ENCODE peak calls at places on chromosomes 16 and 17, in five cellular contexts. A is transverse colon, U is left lung, V is left ventricle myocardium inferior, I is heart right ventricle. S is an unnamed sample.

GRCh38 chr16:78461496-78461938 is 362.1 kb downstream of the WWOX start:
- DNase-seq in A (peak; percentile 41), U (no peak), V (no peak), I (no peak), S (no peak)

GRCh38 chr16:56848955-56849689 is 15.9 kb upstream of the SLC12A3 start:
- DNase-seq in A (no peak), U (no peak), V (no peak), I (no peak), S (no peak)

GRCh38 chr17:1076299-1076981 is 79.5 kb downstream of the TIMM22 start:
- DNase-seq in A (no peak), U (peak; percentile 69), V (no peak), I (no peak), S (no peak)

GRCh38 chr16:59634951-59635350 is 900.8 kb upstream of the GOT2 start:
- DNase-seq in A (no peak), U (no peak), V (no peak), I (no peak), S (no peak)

GRCh38 chr16:26070595-26071170 is 378.9 kb downstream of the HS3ST4 start:
- DNase-seq in A (no peak), U (no peak), V (no peak), I (no peak), S (no peak)

GRCh38 chr17:17106716-17107115 is 64.5 kb downstream of the MPRIP start:
- DNase-seq in A (no peak), U (no peak), V (peak; percentile 11), I (no peak), S (no peak)

GRCh38 chr16:4749700-4750257 is 15.4 kb downstream of the DNAAF8 start:
- DNase-seq in A (no peak), U (peak; percentile 70), V (no peak), I (no peak), S (no peak)

GRCh38 chr16:82414476-82414875 is 212.3 kb upstream of the CDH13 start:
- DNase-seq in A (no peak), U (no peak), V (no peak), I (no peak), S (no peak)

GRCh38 chr17:79420318-79421243 is 190.3 kb downstream of the RBFOX3 start:
- DNase-seq in A (no peak), U (no peak), V (no peak), I (no peak), S (no peak)

GRCh38 chr16:7344806-7345416 is 12.3 kb downstream of the RBFOX1 start:
- DNase-seq in A (no peak), U (no peak), V (peak; percentile 30), I (no peak), S (no peak)

GRCh38 chr16:10362077-10362863 is 23.6 kb upstream of the ATF7IP2 start:
- DNase-seq in A (no peak), U (no peak), V (no peak), I (no peak), S (no peak)

GRCh38 chr17:66276328-66276937 is 26.0 kb upstream of the PRKCA start:
- DNase-seq in A (no peak), U (no peak), V (no peak), I (no peak), S (no peak)

GRCh38 chr16:23979982-23980381 is 144.2 kb downstream of the PRKCB start:
- DNase-seq in A (no peak), U (no peak), V (no peak), I (no peak), S (no peak)

GRCh38 chr16:75248536-75249380 is 2.7 kb downstream of the BCAR1 start:
- DNase-seq in A (no peak), U (no peak), V (no peak), I (no peak), S (no peak)

GRCh38 chr17:17221329-17221728 is 15.2 kb upstream of the PLD6 start:
- DNase-seq in A (no peak), U (no peak), V (no peak), I (no peak), S (no peak)

GRCh38 chr17:32345953-32346600 is 3.9 kb upstream of the ZNF207 start:
- DNase-seq in A (no peak), U (no peak), V (no peak), I (no peak), S (no peak)

GRCh38 chr17:80732268-80732667 is 187.6 kb downstream of the RPTOR start:
- DNase-seq in A (no peak), U (no peak), V (no peak), I (no peak), S (no peak)

GRCh38 chr16:26139884-26140283 is 448.1 kb downstream of the HS3ST4 start:
- DNase-seq in A (no peak), U (no peak), V (no peak), I (no peak), S (no peak)

GRCh38 chr17:7930841-7931631 is 710 bp downstream of the TRAPPC1 start:
- DNase-seq in A (no peak), U (no peak), V (no peak), I (no peak), S (no peak)

GRCh38 chr17:2745317-2746037 is 4.0 kb downstream of the CCDC92B start:
- DNase-seq in A (no peak), U (no peak), V (peak; percentile 29), I (no peak), S (no peak)

GRCh38 chr17:6472517-6472916 is 28.3 kb downstream of the PIMREG start:
- DNase-seq in A (no peak), U (peak; percentile 52), V (no peak), I (no peak), S (no peak)

GRCh38 chr16:10988164-10988803 is 43.9 kb downstream of the CLEC16A start:
- DNase-seq in A (no peak), U (no peak), V (no peak), I (no peak), S (no peak)

GRCh38 chr17:82274134-82275020 is 877 bp upstream of the CSNK1D start:
- DNase-seq in A (no peak), U (peak; percentile 61), V (no peak), I (no peak), S (no peak)

GRCh38 chr17:80393491-80393890 is 21.5 kb upstream of the ENDOV start:
- DNase-seq in A (no peak), U (no peak), V (no peak), I (no peak), S (no peak)

GRCh38 chr16:2083876-2084687 is 36.3 kb downstream of the TSC2 start:
- DNase-seq in A (no peak), U (no peak), V (no peak), I (no peak), S (no peak)

GRCh38 chr16:2086136-2086742 is 38.5 kb downstream of the TSC2 start:
- DNase-seq in A (no peak), U (no peak), V (no peak), I (no peak), S (no peak)

GRCh38 chr16:2086812-2087425 is 39.1 kb downstream of the TSC2 start:
- DNase-seq in A (no peak), U (no peak), V (no peak), I (no peak), S (no peak)

GRCh38 chr16:2084688-2085625 is 37.2 kb downstream of the TSC2 start:
- DNase-seq in A (no peak), U (no peak), V (no peak), I (no peak), S (no peak)

GRCh38 chr16:2085669-2086068 is 37.9 kb downstream of the TSC2 start:
- DNase-seq in A (no peak), U (no peak), V (no peak), I (no peak), S (no peak)
- H3K27ac ChIP-seq in A (no peak overlapping the region), U (no peak overlapping the region), V (no peak overlapping the region), I (no peak overlapping the region), S (peak overlapping the region; percentile 9)

DNA sequence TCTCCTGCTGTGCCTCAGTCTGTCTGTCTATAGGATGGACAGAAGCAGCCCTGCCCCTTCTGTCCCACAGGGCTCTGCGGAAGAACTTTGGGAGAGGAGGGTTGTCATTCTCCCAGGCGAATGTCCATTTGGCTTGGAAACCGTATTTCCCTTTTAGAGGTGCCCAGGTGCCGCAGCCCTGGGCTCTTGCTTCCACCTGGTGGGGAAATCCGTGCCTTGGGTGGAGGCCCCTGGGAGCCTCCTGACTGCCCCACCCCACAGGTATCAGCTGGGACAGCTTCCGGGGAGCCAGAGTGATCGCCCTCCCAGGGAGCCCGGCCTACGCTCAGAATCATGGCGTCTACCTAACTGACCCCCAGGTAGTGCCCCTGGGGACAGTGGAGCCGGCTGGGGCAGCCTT is 12.7 kb downstream of the FCSK start:
- DNase-seq in A (no peak), U (no peak), V (no peak), I (no peak), S (no peak)
- TF ChIP-seq CTCF in A (peak; percentile 27), U (no peak), V (no peak), I (no peak), S (no peak)

DNA sequence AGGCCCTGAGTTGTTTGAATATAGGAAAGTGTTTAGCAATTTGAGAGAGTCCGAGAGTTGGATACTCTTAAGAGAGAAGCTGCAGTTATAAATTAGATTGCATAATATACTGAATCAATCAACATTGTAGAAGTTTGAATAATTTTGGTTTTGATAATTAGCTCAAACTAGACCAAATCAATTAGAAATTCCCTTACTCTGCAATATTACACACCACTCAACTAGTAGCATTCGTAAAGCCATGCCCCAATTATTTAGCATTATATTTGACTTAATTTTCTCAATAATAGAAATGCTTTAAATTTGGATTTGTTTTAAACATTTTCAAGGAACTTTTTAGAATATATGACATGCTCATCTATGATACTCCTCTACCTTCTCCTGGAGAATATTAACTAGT is 49.2 kb downstream of the TNRC6C start:
- DNase-seq in A (no peak), U (no peak), V (no peak), I (no peak), S (no peak)
- H3K27ac ChIP-seq in A (no peak overlapping the region), U (no peak overlapping the region), V (no peak overlapping the region), I (no peak overlapping the region), S (no peak overlapping the region)

GRCh38 chr16:89443727-89444084 is 46.7 kb downstream of the ANKRD11 start:
- DNase-seq in A (peak; percentile 45), U (no peak), V (peak; percentile 48), I (peak; percentile 51), S (no peak)

GRCh38 chr16:89444151-89444723 is 46.1 kb downstream of the ANKRD11 start:
- DNase-seq in A (no peak), U (no peak), V (no peak), I (no peak), S (no peak)

GRCh38 chr16:89442588-89442987 is 47.8 kb downstream of the ANKRD11 start:
- DNase-seq in A (no peak), U (no peak), V (no peak), I (no peak), S (no peak)

GRCh38 chr16:89445166-89445565 is 45.2 kb downstream of the ANKRD11 start:
- DNase-seq in A (no peak), U (no peak), V (no peak), I (no peak), S (no peak)

GRCh38 chr16:89442990-89443726 is 47.2 kb downstream of the ANKRD11 start:
- DNase-seq in A (peak; percentile 70), U (no peak), V (no peak), I (no peak), S (no peak)
- TF ChIP-seq CTCF in A (no peak), U (no peak), V (no peak), I (no peak), S (no peak)

GRCh38 chr16:12184419-12184831 is 207.9 kb downstream of the SNX29 start:
- DNase-seq in A (no peak), U (no peak), V (no peak), I (no peak), S (no peak)
- H3K27ac ChIP-seq in A (no peak overlapping the region), U (no peak overlapping the region), V (no peak overlapping the region), I (no peak overlapping the region), S (no peak overlapping the region)

GRCh38 chr16:87057291-87057881 is 259.8 kb downstream of the C16orf95 start:
- DNase-seq in A (no peak), U (no peak), V (no peak), I (no peak), S (no peak)
- TF ChIP-seq CTCF in A (no peak), U (no peak), V (peak; percentile 35), I (peak; percentile 16), S (no peak)

S was measured in suprapubic skin.